ENCODE peak calls at places on chromosomes 3 and 15, in six cellular contexts. One of them, this sample, is unnamed.

GRCh38 chr3:143654906-143655305 is 193.4 kb downstream of the SLC9A9 start:
- DNase-seq in brain microvascular endothelial cell: no peak
- DNase-seq in fibroblast of pulmonary artery: no peak
- DNase-seq in suprapubic skin: no peak
- DNase-seq in psoas muscle: no peak
- DNase-seq in tibial artery: no peak
- DNase-seq in this sample: peak

GRCh38 chr3:160218141-160218540 is 7.1 kb upstream of the C3orf80 start:
- DNase-seq in brain microvascular endothelial cell: no peak
- DNase-seq in suprapubic skin: no peak
- DNase-seq in fibroblast of pulmonary artery: no peak
- DNase-seq in psoas muscle: no peak
- DNase-seq in tibial artery: no peak
- DNase-seq in this sample: no peak

GRCh38 chr3:101377209-101377608 is 56.8 kb upstream of the IMPG2 start:
- DNase-seq in fibroblast of pulmonary artery: no peak
- DNase-seq in brain microvascular endothelial cell: peak
- DNase-seq in psoas muscle: no peak
- DNase-seq in suprapubic skin: no peak
- DNase-seq in tibial artery: no peak
- DNase-seq in this sample: no peak

GRCh38 chr3:34285465-34286188 is 487.2 kb downstream of the PDCD6IP start:
- DNase-seq in tibial artery: no peak
- DNase-seq in suprapubic skin: no peak
- DNase-seq in psoas muscle: no peak
- DNase-seq in brain microvascular endothelial cell: no peak
- DNase-seq in fibroblast of pulmonary artery: no peak
- DNase-seq in this sample: no peak

GRCh38 chr15:73826711-73827243 is 46.6 kb upstream of the TBC1D21 start:
- DNase-seq in fibroblast of pulmonary artery: no peak
- DNase-seq in suprapubic skin: no peak
- DNase-seq in brain microvascular endothelial cell: no peak
- DNase-seq in psoas muscle: no peak
- DNase-seq in tibial artery: no peak
- DNase-seq in this sample: no peak

GRCh38 chr3:113557374-113557773 is 25.0 kb downstream of the SIDT1 start:
- DNase-seq in brain microvascular endothelial cell: peak
- DNase-seq in suprapubic skin: no peak
- DNase-seq in fibroblast of pulmonary artery: peak
- DNase-seq in tibial artery: no peak
- DNase-seq in psoas muscle: no peak
- DNase-seq in this sample: peak

GRCh38 chr3:170689218-170689874 is 103.5 kb upstream of the SLC7A14 start:
- DNase-seq in suprapubic skin: no peak
- DNase-seq in psoas muscle: peak
- DNase-seq in brain microvascular endothelial cell: peak
- DNase-seq in tibial artery: no peak
- DNase-seq in fibroblast of pulmonary artery: peak
- DNase-seq in this sample: peak

GRCh38 chr3:181700168-181701087 is 11.3 kb upstream of the SOX2 start:
- DNase-seq in suprapubic skin: no peak
- DNase-seq in tibial artery: no peak
- DNase-seq in psoas muscle: no peak
- DNase-seq in brain microvascular endothelial cell: peak
- DNase-seq in fibroblast of pulmonary artery: peak
- DNase-seq in this sample: peak

GRCh38 chr3:139935866-139936817 is 1.2 kb downstream of the CLSTN2 start:
- DNase-seq in psoas muscle: peak
- DNase-seq in tibial artery: peak
- DNase-seq in suprapubic skin: peak
- DNase-seq in fibroblast of pulmonary artery: no peak
- DNase-seq in brain microvascular endothelial cell: peak
- DNase-seq in this sample: peak

GRCh38 chr3:58962816-58963215 is 87.0 kb downstream of the CFAP20DC start:
- DNase-seq in tibial artery: no peak
- DNase-seq in brain microvascular endothelial cell: no peak
- DNase-seq in suprapubic skin: no peak
- DNase-seq in psoas muscle: no peak
- DNase-seq in fibroblast of pulmonary artery: peak
- DNase-seq in this sample: peak

GRCh38 chr3:9916346-9916733 is 558 bp upstream of the IL17RC start:
- DNase-seq in suprapubic skin: no peak
- DNase-seq in tibial artery: no peak
- DNase-seq in brain microvascular endothelial cell: peak
- DNase-seq in psoas muscle: no peak
- DNase-seq in fibroblast of pulmonary artery: peak
- DNase-seq in this sample: peak

GRCh38 chr3:45553469-45553974 is 41.0 kb upstream of the LIMD1 start:
- DNase-seq in suprapubic skin: no peak
- DNase-seq in fibroblast of pulmonary artery: peak
- DNase-seq in tibial artery: peak
- DNase-seq in psoas muscle: peak
- DNase-seq in brain microvascular endothelial cell: peak
- DNase-seq in this sample: peak

GRCh38 chr15:33089878-33090757 is 104.4 kb downstream of the FMN1 start:
- DNase-seq in fibroblast of pulmonary artery: peak
- DNase-seq in brain microvascular endothelial cell: peak
- DNase-seq in suprapubic skin: no peak
- DNase-seq in tibial artery: no peak
- DNase-seq in psoas muscle: no peak
- DNase-seq in this sample: peak

GRCh38 chr3:45817788-45818523 is 21.6 kb upstream of the SLC6A20 start:
- DNase-seq in brain microvascular endothelial cell: peak
- DNase-seq in suprapubic skin: no peak
- DNase-seq in tibial artery: peak
- DNase-seq in fibroblast of pulmonary artery: peak
- DNase-seq in psoas muscle: peak
- DNase-seq in this sample: peak

GRCh38 chr3:150770662-150771061 is 7.7 kb upstream of the SIAH2 start:
- DNase-seq in tibial artery: no peak
- DNase-seq in brain microvascular endothelial cell: no peak
- DNase-seq in psoas muscle: no peak
- DNase-seq in suprapubic skin: no peak
- DNase-seq in fibroblast of pulmonary artery: no peak
- DNase-seq in this sample: no peak

GRCh38 chr3:15794303-15794771 is 3.4 kb downstream of the ANKRD28 start:
- DNase-seq in brain microvascular endothelial cell: peak
- DNase-seq in suprapubic skin: no peak
- DNase-seq in tibial artery: no peak
- DNase-seq in fibroblast of pulmonary artery: peak
- DNase-seq in psoas muscle: no peak
- DNase-seq in this sample: peak

GRCh38 chr3:49883992-49884391 is 14.3 kb upstream of the CAMKV start:
- DNase-seq in psoas muscle: no peak
- DNase-seq in tibial artery: no peak
- DNase-seq in brain microvascular endothelial cell: no peak
- DNase-seq in suprapubic skin: no peak
- DNase-seq in fibroblast of pulmonary artery: no peak
- DNase-seq in this sample: no peak

GRCh38 chr3:170724599-170724998 is 138.7 kb upstream of the SLC7A14 start:
- DNase-seq in tibial artery: peak
- DNase-seq in fibroblast of pulmonary artery: peak
- DNase-seq in suprapubic skin: no peak
- DNase-seq in brain microvascular endothelial cell: peak
- DNase-seq in psoas muscle: no peak
- DNase-seq in this sample: peak

GRCh38 chr15:66403323-66403722 is 16.6 kb downstream of the MAP2K1 start:
- DNase-seq in fibroblast of pulmonary artery: no peak
- DNase-seq in brain microvascular endothelial cell: no peak
- DNase-seq in tibial artery: no peak
- DNase-seq in suprapubic skin: no peak
- DNase-seq in psoas muscle: no peak
- DNase-seq in this sample: no peak

DNA sequence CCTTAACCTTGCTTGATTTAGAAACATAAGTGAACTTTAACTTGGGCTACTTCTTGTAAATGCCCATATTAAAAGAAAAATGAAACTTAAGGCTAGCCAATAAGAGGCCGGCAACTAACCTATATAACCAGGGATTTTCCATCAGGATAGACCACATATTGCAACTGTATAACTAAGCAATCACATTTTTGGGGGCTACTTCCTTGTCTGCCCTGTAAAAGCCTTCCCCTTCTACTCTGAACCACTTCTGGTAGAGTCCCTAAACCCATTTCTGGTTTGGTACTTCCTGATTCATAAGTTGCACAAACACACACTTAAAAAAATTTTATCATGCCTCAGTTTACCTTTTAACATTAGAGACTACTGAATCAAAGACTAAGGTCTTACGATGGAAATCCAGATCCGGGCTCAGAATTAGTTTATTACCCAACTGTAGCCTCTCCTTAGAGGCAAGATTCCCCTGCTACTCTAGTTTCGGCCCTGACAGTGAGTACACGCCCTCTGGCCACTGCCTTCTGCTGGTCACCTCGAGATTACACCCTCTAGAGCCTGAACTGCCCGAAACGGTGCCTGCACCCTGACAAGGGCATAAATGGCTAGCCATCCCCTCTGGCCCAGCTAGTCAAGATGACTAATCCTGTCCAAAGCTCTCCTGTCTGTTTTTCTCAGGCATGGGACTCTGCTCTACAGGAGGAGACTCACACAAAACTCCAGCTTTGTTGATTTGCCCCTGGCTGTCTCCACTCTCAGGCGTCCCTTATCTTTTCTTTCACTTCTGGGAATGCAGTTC is 150.7 kb upstream of the UBE2E2 start:
- DNase-seq in fibroblast of pulmonary artery: no peak
- DNase-seq in suprapubic skin: no peak
- DNase-seq in psoas muscle: no peak
- DNase-seq in brain microvascular endothelial cell: peak
- DNase-seq in tibial artery: no peak
- DNase-seq in this sample: no peak
- TF ChIP-seq CTCF in fibroblast of pulmonary artery: no peak
- TF ChIP-seq CTCF in suprapubic skin: no peak
- TF ChIP-seq CTCF in psoas muscle: no peak
- TF ChIP-seq CTCF in brain microvascular endothelial cell: peak
- TF ChIP-seq CTCF in tibial artery: no peak
- TF ChIP-seq CTCF in this sample: peak

GRCh38 chr3:149579161-149579560 is 78.7 kb downstream of the WWTR1 start:
- DNase-seq in tibial artery: no peak
- DNase-seq in psoas muscle: no peak
- DNase-seq in suprapubic skin: no peak
- DNase-seq in fibroblast of pulmonary artery: no peak
- DNase-seq in brain microvascular endothelial cell: no peak
- DNase-seq in this sample: no peak

GRCh38 chr3:149572796-149573414 is 84.9 kb downstream of the WWTR1 start:
- DNase-seq in tibial artery: peak
- DNase-seq in brain microvascular endothelial cell: peak
- DNase-seq in fibroblast of pulmonary artery: peak
- DNase-seq in psoas muscle: no peak
- DNase-seq in suprapubic skin: no peak
- DNase-seq in this sample: peak

GRCh38 chr3:149576071-149576564 is 81.7 kb downstream of the WWTR1 start:
- DNase-seq in fibroblast of pulmonary artery: peak
- DNase-seq in brain microvascular endothelial cell: peak
- DNase-seq in psoas muscle: no peak
- DNase-seq in tibial artery: no peak
- DNase-seq in suprapubic skin: no peak
- DNase-seq in this sample: peak

GRCh38 chr3:149577801-149578200 is 80.0 kb downstream of the WWTR1 start:
- DNase-seq in brain microvascular endothelial cell: no peak
- DNase-seq in tibial artery: no peak
- DNase-seq in psoas muscle: no peak
- DNase-seq in suprapubic skin: no peak
- DNase-seq in fibroblast of pulmonary artery: no peak
- DNase-seq in this sample: no peak

GRCh38 chr3:149575213-149575961 is 82.4 kb downstream of the WWTR1 start:
- DNase-seq in psoas muscle: peak
- DNase-seq in brain microvascular endothelial cell: peak
- DNase-seq in suprapubic skin: no peak
- DNase-seq in fibroblast of pulmonary artery: peak
- DNase-seq in tibial artery: peak
- DNase-seq in this sample: peak
- H3K4me3 ChIP-seq in psoas muscle: peak
- H3K4me3 ChIP-seq in brain microvascular endothelial cell: no peak
- H3K4me3 ChIP-seq in suprapubic skin: no peak
- H3K4me3 ChIP-seq in fibroblast of pulmonary artery: peak
- H3K4me3 ChIP-seq in tibial artery: peak
- H3K4me3 ChIP-seq in this sample: peak

DNA sequence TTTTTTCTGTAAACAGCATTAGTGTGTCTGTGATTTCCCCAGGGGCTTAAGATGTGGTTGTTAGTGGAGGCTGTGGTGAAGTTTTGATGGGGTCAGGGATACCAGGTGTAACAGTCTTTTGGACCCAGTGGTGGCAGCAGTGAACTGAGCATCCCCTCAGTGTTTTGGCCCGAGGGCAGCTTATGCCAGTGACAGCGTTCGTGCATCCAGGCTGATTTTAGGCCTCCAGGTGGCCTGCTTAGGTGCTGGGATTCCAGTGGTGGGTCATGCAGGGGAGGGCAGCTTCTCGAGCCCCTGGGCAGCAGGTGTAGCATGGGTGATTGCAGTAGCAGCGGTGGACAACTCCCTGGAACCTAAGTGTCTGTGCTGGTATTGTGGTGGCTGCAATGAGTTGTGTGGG is 29.2 kb downstream of the STT3B start:
- DNase-seq in brain microvascular endothelial cell: no peak
- DNase-seq in suprapubic skin: no peak
- DNase-seq in psoas muscle: peak
- DNase-seq in tibial artery: no peak
- DNase-seq in fibroblast of pulmonary artery: no peak
- DNase-seq in this sample: no peak
- TF ChIP-seq CTCF in brain microvascular endothelial cell: no peak
- TF ChIP-seq CTCF in suprapubic skin: no peak
- TF ChIP-seq CTCF in psoas muscle: no peak
- TF ChIP-seq CTCF in tibial artery: no peak
- TF ChIP-seq CTCF in fibroblast of pulmonary artery: no peak
- TF ChIP-seq CTCF in this sample: no peak

GRCh38 chr3:123331006-123331405 is 117.9 kb downstream of the ADCY5 start:
- DNase-seq in psoas muscle: no peak
- DNase-seq in tibial artery: peak
- DNase-seq in fibroblast of pulmonary artery: no peak
- DNase-seq in suprapubic skin: no peak
- DNase-seq in brain microvascular endothelial cell: no peak
- DNase-seq in this sample: no peak
- H3K4me3 ChIP-seq in psoas muscle: no peak
- H3K4me3 ChIP-seq in tibial artery: peak
- H3K4me3 ChIP-seq in fibroblast of pulmonary artery: no peak
- H3K4me3 ChIP-seq in suprapubic skin: no peak
- H3K4me3 ChIP-seq in brain microvascular endothelial cell: no peak
- H3K4me3 ChIP-seq in this sample: no peak